ENCODE peak calls at places on chromosomes 5 and 9, in seven cellular contexts. M is lower lobe of right lung, V is A549, U is upper lobe of right lung, K is fibroblast of the aortic adventitia, E is IMR-90, T is PC-3. G is an unnamed sample.

GRCh38 chr9:17009071-17009470 is 125.8 kb upstream of the CNTLN start:
- DNase-seq in U (no peak), K (no peak), V (no peak), T (no peak), E (no peak), M (no peak), G (no peak)

GRCh38 chr5:73182282-73182681 is 9.3 kb downstream of the TMEM174 start:
- DNase-seq in K (no peak), U (no peak), V (no peak), E (no peak), M (no peak), T (peak), G (no peak)

GRCh38 chr5:9516591-9516990 is 29.3 kb downstream of the SEMA5A start:
- DNase-seq in M (no peak), E (no peak), K (no peak), V (no peak), T (peak), U (no peak), G (no peak)

GRCh38 chr5:78630047-78630446 is 18.5 kb downstream of the LHFPL2 start:
- DNase-seq in K (no peak), M (no peak), T (no peak), E (no peak), U (no peak), V (no peak), G (no peak)

GRCh38 chr9:96567203-96567700 is 52.4 kb downstream of the CDC14B start:
- DNase-seq in V (no peak), M (no peak), U (no peak), K (peak), E (no peak), T (no peak), G (no peak)

GRCh38 chr5:96243862-96244261 is 189.2 kb downstream of the PCSK1 start:
- DNase-seq in M (no peak), U (no peak), V (no peak), K (no peak), E (no peak), T (no peak), G (no peak)

GRCh38 chr5:61051267-61051666 is 106.3 kb downstream of the NDUFAF2 start:
- DNase-seq in U (no peak), V (peak), T (peak), M (no peak), E (peak), K (peak), G (peak)

GRCh38 chr5:104128348-104128747 is 565.8 kb upstream of the NUDT12 start:
- DNase-seq in E (no peak), V (no peak), U (no peak), K (no peak), M (no peak), T (no peak), G (no peak)

GRCh38 chr9:23849379-23849778 is 23.3 kb upstream of the ELAVL2 start:
- DNase-seq in K (no peak), M (no peak), V (no peak), T (no peak), E (no peak), U (no peak), G (no peak)

GRCh38 chr9:127944586-127945218 is 7.0 kb upstream of the DPM2 start:
- DNase-seq in K (no peak), T (no peak), U (no peak), V (no peak), E (no peak), M (no peak), G (no peak)

GRCh38 chr9:105871547-105871946 is 177.2 kb downstream of the TMEM38B start:
- DNase-seq in V (no peak), T (no peak), U (no peak), K (no peak), E (no peak), M (no peak), G (no peak)
- TF ChIP-seq CTCF in V (no peak), T (no peak), U (no peak), K (no peak), E (no peak), M (no peak), G (no peak)

GRCh38 chr5:141560141-141560540 is 58.7 kb downstream of the DIAPH1 start:
- DNase-seq in E (no peak), M (no peak), U (no peak), V (no peak), K (peak), T (peak), G (peak)

GRCh38 chr5:141557681-141558136 is 61.1 kb downstream of the DIAPH1 start:
- DNase-seq in E (peak), V (peak), U (peak), M (peak), K (peak), T (peak), G (peak)

GRCh38 chr5:141558150-141558549 is 60.6 kb downstream of the DIAPH1 start:
- DNase-seq in T (no peak), U (no peak), V (no peak), K (no peak), E (peak), M (no peak), G (no peak)

GRCh38 chr5:141559481-141559880 is 59.3 kb downstream of the DIAPH1 start:
- DNase-seq in V (no peak), T (peak), K (peak), E (peak), M (no peak), U (no peak), G (no peak)

GRCh38 chr5:141560725-141561483 is 57.9 kb downstream of the DIAPH1 start:
- DNase-seq in U (peak), K (peak), M (peak), E (peak), V (peak), T (peak), G (peak)
- H3K4me3 ChIP-seq in U (no peak), K (peak), M (no peak), E (no peak), V (no peak), T (no peak), G (no peak)

DNA sequence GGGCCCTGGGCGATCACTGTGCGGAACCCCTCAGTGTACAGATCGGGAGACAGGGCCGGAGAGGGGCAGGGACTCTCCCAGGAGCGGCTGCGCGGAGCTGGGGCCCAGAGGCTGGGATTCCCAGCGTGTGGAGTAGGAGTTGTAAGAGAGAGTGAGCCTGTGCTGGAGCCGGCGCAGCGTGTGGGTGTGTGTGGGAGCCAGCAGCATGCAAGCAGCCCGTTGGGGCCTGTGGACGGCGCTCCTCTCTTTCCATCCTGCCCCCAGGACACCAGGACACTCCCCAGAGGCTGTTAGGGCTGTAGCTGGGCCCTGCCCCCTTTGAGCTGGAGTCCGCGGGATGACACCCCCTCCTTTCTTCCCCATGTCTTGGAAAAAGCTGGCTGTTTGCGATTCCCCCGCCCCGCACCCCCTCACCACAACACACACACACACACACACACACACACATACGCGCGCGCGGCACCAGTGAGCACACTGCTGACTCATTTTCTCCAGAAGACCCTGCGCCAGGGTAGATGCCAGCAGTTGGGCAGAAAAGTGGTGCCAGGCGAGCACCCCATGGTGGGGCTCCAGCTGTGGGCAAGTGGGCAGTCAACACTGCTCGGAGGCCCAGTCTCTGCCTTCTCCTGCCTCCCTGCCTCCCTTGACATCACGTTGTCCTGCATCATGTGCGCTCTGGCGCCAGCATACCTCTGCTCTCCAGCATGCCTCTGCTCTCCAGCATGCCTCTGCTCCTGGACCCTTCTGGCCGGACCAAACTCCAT is 1.5 kb downstream of the COL27A1 start:
- DNase-seq in E (peak), M (peak), K (peak), U (peak), T (no peak), V (peak), G (peak)
- TF ChIP-seq CTCF in E (peak), M (no peak), K (no peak), U (peak), T (no peak), V (no peak), G (peak)

GRCh38 chr9:99368341-99369326 is 146.6 kb downstream of the SEC61B start:
- DNase-seq in T (peak), E (peak), U (no peak), K (peak), V (no peak), M (no peak), G (peak)
- H3K4me3 ChIP-seq in T (peak), E (peak), U (peak), K (peak), V (no peak), M (peak), G (peak)

GRCh38 chr5:157267025-157267424 is 1.1 kb downstream of the CYFIP2 start:
- DNase-seq in V (no peak), U (no peak), K (no peak), M (no peak), T (peak), E (no peak), G (no peak)

GRCh38 chr5:157267766-157268480 is 2.0 kb downstream of the CYFIP2 start:
- DNase-seq in T (peak), E (no peak), V (no peak), K (no peak), U (no peak), M (no peak), G (no peak)

GRCh38 chr5:157269165-157269671 is 3.3 kb downstream of the CYFIP2 start:
- DNase-seq in M (peak), E (no peak), T (no peak), U (peak), K (no peak), V (no peak), G (no peak)

GRCh38 chr5:157265714-157266285 is at the start of gene CYFIP2:
- DNase-seq in K (no peak), T (peak), U (peak), V (peak), M (peak), E (peak), G (no peak)

GRCh38 chr5:157266286-157267007 is 524 bp downstream of the CYFIP2 start:
- DNase-seq in U (peak), V (no peak), T (peak), M (peak), E (no peak), K (no peak), G (no peak)
- TF ChIP-seq CTCF in U (no peak), V (peak), T (peak), M (no peak), E (no peak), K (no peak), G (no peak)

G was measured in astrocyte of the cerebellum.